ENCODE peak calls at places on chromosomes 12 and 14, in four cellular contexts. V, W, M and J are unnamed samples.

GRCh38 chr14:22084393-22085281 is 411.0 kb upstream of the OR4E1 start:
- DNase-seq in M (peak), V (no peak), W (no peak), J (no peak)

GRCh38 chr14:80211143-80212024 is at the start of gene DIO2:
- DNase-seq in M (peak), V (no peak), W (no peak), J (no peak)

GRCh38 chr12:67968316-67968715 is 20.9 kb upstream of the IFNG-AS1 start:
- DNase-seq in V (no peak), M (no peak), W (no peak), J (no peak)

GRCh38 chr12:51860986-51861385 is 12.5 kb upstream of the FIGNL2 start:
- DNase-seq in W (no peak), V (no peak), M (no peak), J (no peak)

GRCh38 chr14:58805057-58805456 is 167.3 kb downstream of the DACT1 start:
- DNase-seq in V (no peak), M (no peak), W (no peak), J (peak)

GRCh38 chr12:120540445-120540844 is 6.3 kb downstream of the RNF10 start:
- DNase-seq in M (no peak), W (no peak), V (no peak), J (no peak)

GRCh38 chr14:80491131-80491530 is 279.8 kb upstream of the DIO2 start:
- DNase-seq in M (peak), V (no peak), W (no peak), J (no peak)

GRCh38 chr14:37090026-37090425 is 82.4 kb downstream of the SLC25A21 start:
- DNase-seq in W (no peak), V (no peak), M (no peak), J (no peak)

GRCh38 chr14:51626788-51627187 is 24.9 kb upstream of the FRMD6 start:
- DNase-seq in W (no peak), M (no peak), V (no peak), J (no peak)

GRCh38 chr12:28340261-28340660 is 150.0 kb downstream of the CCDC91 start:
- DNase-seq in M (peak), V (no peak), W (no peak), J (no peak)

GRCh38 chr14:104929268-104930230 is 4.9 kb downstream of the PLD4 start:
- DNase-seq in V (no peak), W (peak), M (no peak), J (no peak)

GRCh38 chr14:24634158-24634557 is at the start of gene GZMB:
- DNase-seq in W (no peak), M (no peak), V (peak), J (no peak)

GRCh38 chr14:53325176-53325806 is 172.2 kb upstream of the DDHD1 start:
- DNase-seq in M (no peak), W (no peak), V (no peak), J (no peak)

GRCh38 chr12:12606793-12607589 is 4.7 kb upstream of the CREBL2 start:
- DNase-seq in M (peak), W (no peak), V (no peak), J (no peak)

GRCh38 chr12:124747426-124748161 is 116.1 kb downstream of the SCARB1 start:
- DNase-seq in V (no peak), M (peak), W (no peak), J (no peak)

GRCh38 chr12:112839386-112839972 is 47.9 kb downstream of the RPH3A start:
- DNase-seq in W (no peak), M (peak), V (no peak), J (no peak)

GRCh38 chr14:73754911-73755360 is 40.8 kb upstream of the PNMA1 start:
- DNase-seq in W (peak), V (no peak), M (no peak), J (no peak)

GRCh38 chr12:119624971-119625370 is 31.4 kb downstream of the TMEM233 start:
- DNase-seq in V (no peak), M (peak), W (no peak), J (no peak)

GRCh38 chr14:92425101-92425500 is 88.5 kb upstream of the RIN3 start:
- DNase-seq in V (no peak), M (peak), W (no peak), J (no peak)

GRCh38 chr12:19223695-19224094 is 94.2 kb downstream of the PLEKHA5 start:
- DNase-seq in V (no peak), M (no peak), W (no peak), J (no peak)

GRCh38 chr14:105328070-105328677 is 13.6 kb downstream of the PACS2 start:
- DNase-seq in W (peak), M (no peak), V (no peak), J (no peak)

GRCh38 chr14:35155962-35156361 is 33.6 kb downstream of the PRORP start:
- DNase-seq in W (no peak), M (peak), V (no peak), J (no peak)

GRCh38 chr12:120834489-120835303 is 69.5 kb downstream of the SPPL3 start:
- DNase-seq in M (no peak), V (no peak), W (no peak), J (no peak)